ENCODE peak calls at places on chromosomes 7 and 10, in five cellular contexts. One of them, this sample, is unnamed.

GRCh38 chr10:48526846-48527505 is 77.9 kb downstream of the ARHGAP22 start:
- DNase-seq in glomerular endothelial cell: no peak
- DNase-seq in erythroblast: no peak
- DNase-seq in NCI-H460: no peak
- DNase-seq in activated CD8-positive, alpha-beta memory T cell treated with anti-CD3 and anti-CD28 coated beads for 1 hour: no peak
- DNase-seq in this sample: no peak

GRCh38 chr7:144903201-144903600 is 67.3 kb upstream of the TPK1 start:
- DNase-seq in NCI-H460: no peak
- DNase-seq in erythroblast: no peak
- DNase-seq in glomerular endothelial cell: no peak
- DNase-seq in activated CD8-positive, alpha-beta memory T cell treated with anti-CD3 and anti-CD28 coated beads for 1 hour: no peak
- DNase-seq in this sample: no peak

GRCh38 chr10:110010076-110011069 is 2.6 kb downstream of the ADD3 start:
- DNase-seq in NCI-H460: no peak
- DNase-seq in erythroblast: peak
- DNase-seq in activated CD8-positive, alpha-beta memory T cell treated with anti-CD3 and anti-CD28 coated beads for 1 hour: peak
- DNase-seq in glomerular endothelial cell: no peak
- DNase-seq in this sample: peak

GRCh38 chr10:73956476-73957338 is 41.2 kb upstream of the VCL start:
- DNase-seq in erythroblast: peak
- DNase-seq in activated CD8-positive, alpha-beta memory T cell treated with anti-CD3 and anti-CD28 coated beads for 1 hour: no peak
- DNase-seq in NCI-H460: no peak
- DNase-seq in glomerular endothelial cell: no peak
- DNase-seq in this sample: peak

GRCh38 chr7:132402751-132403245 is 173.5 kb downstream of the PLXNA4 start:
- DNase-seq in glomerular endothelial cell: no peak
- DNase-seq in erythroblast: no peak
- DNase-seq in activated CD8-positive, alpha-beta memory T cell treated with anti-CD3 and anti-CD28 coated beads for 1 hour: no peak
- DNase-seq in NCI-H460: no peak
- DNase-seq in this sample: no peak

GRCh38 chr7:30727061-30727945 is 24.6 kb upstream of the INMT start:
- DNase-seq in activated CD8-positive, alpha-beta memory T cell treated with anti-CD3 and anti-CD28 coated beads for 1 hour: no peak
- DNase-seq in erythroblast: peak
- DNase-seq in NCI-H460: no peak
- DNase-seq in glomerular endothelial cell: no peak
- DNase-seq in this sample: peak

GRCh38 chr7:27071622-27072390 is 24.0 kb downstream of the HOXA1 start:
- DNase-seq in erythroblast: peak
- DNase-seq in NCI-H460: no peak
- DNase-seq in glomerular endothelial cell: no peak
- DNase-seq in activated CD8-positive, alpha-beta memory T cell treated with anti-CD3 and anti-CD28 coated beads for 1 hour: no peak
- DNase-seq in this sample: no peak

GRCh38 chr10:45160266-45160665 is 155.1 kb downstream of the OR13A1 start:
- DNase-seq in activated CD8-positive, alpha-beta memory T cell treated with anti-CD3 and anti-CD28 coated beads for 1 hour: no peak
- DNase-seq in NCI-H460: no peak
- DNase-seq in erythroblast: no peak
- DNase-seq in glomerular endothelial cell: no peak
- DNase-seq in this sample: no peak

GRCh38 chr7:30886608-30887011 is 25.0 kb upstream of the AQP1 start:
- DNase-seq in NCI-H460: no peak
- DNase-seq in erythroblast: no peak
- DNase-seq in activated CD8-positive, alpha-beta memory T cell treated with anti-CD3 and anti-CD28 coated beads for 1 hour: no peak
- DNase-seq in glomerular endothelial cell: no peak
- DNase-seq in this sample: no peak

GRCh38 chr7:156192921-156193320 is 380.7 kb upstream of the SHH start:
- DNase-seq in glomerular endothelial cell: no peak
- DNase-seq in activated CD8-positive, alpha-beta memory T cell treated with anti-CD3 and anti-CD28 coated beads for 1 hour: no peak
- DNase-seq in erythroblast: no peak
- DNase-seq in NCI-H460: peak
- DNase-seq in this sample: no peak

GRCh38 chr10:89414146-89414878 is at the start of gene IFIT5:
- DNase-seq in erythroblast: peak
- DNase-seq in glomerular endothelial cell: no peak
- DNase-seq in activated CD8-positive, alpha-beta memory T cell treated with anti-CD3 and anti-CD28 coated beads for 1 hour: peak
- DNase-seq in NCI-H460: peak
- DNase-seq in this sample: peak

GRCh38 chr7:108449577-108449920 is 6.7 kb downstream of the NRCAM start:
- DNase-seq in glomerular endothelial cell: no peak
- DNase-seq in erythroblast: no peak
- DNase-seq in activated CD8-positive, alpha-beta memory T cell treated with anti-CD3 and anti-CD28 coated beads for 1 hour: no peak
- DNase-seq in NCI-H460: no peak
- DNase-seq in this sample: no peak

GRCh38 chr10:99633832-99634231 is 13.6 kb upstream of the SLC25A28 start:
- DNase-seq in erythroblast: no peak
- DNase-seq in NCI-H460: no peak
- DNase-seq in activated CD8-positive, alpha-beta memory T cell treated with anti-CD3 and anti-CD28 coated beads for 1 hour: no peak
- DNase-seq in glomerular endothelial cell: no peak
- DNase-seq in this sample: no peak

GRCh38 chr10:111126073-111126472 is 49.2 kb downstream of the ADRA2A start:
- DNase-seq in erythroblast: no peak
- DNase-seq in activated CD8-positive, alpha-beta memory T cell treated with anti-CD3 and anti-CD28 coated beads for 1 hour: no peak
- DNase-seq in NCI-H460: no peak
- DNase-seq in glomerular endothelial cell: no peak
- DNase-seq in this sample: no peak

GRCh38 chr7:41869596-41869995 is 166.7 kb upstream of the INHBA start:
- DNase-seq in erythroblast: no peak
- DNase-seq in NCI-H460: no peak
- DNase-seq in activated CD8-positive, alpha-beta memory T cell treated with anti-CD3 and anti-CD28 coated beads for 1 hour: no peak
- DNase-seq in glomerular endothelial cell: no peak
- DNase-seq in this sample: no peak

GRCh38 chr10:61842755-61843497 is 58.6 kb upstream of the ARID5B start:
- DNase-seq in glomerular endothelial cell: no peak
- DNase-seq in erythroblast: peak
- DNase-seq in NCI-H460: no peak
- DNase-seq in activated CD8-positive, alpha-beta memory T cell treated with anti-CD3 and anti-CD28 coated beads for 1 hour: no peak
- DNase-seq in this sample: no peak

GRCh38 chr7:11847336-11847735 is 15.3 kb upstream of the THSD7A start:
- DNase-seq in NCI-H460: no peak
- DNase-seq in glomerular endothelial cell: no peak
- DNase-seq in erythroblast: no peak
- DNase-seq in activated CD8-positive, alpha-beta memory T cell treated with anti-CD3 and anti-CD28 coated beads for 1 hour: no peak
- DNase-seq in this sample: no peak

GRCh38 chr10:79390551-79391229 is 43.4 kb downstream of the PPIF start:
- DNase-seq in erythroblast: peak
- DNase-seq in glomerular endothelial cell: no peak
- DNase-seq in activated CD8-positive, alpha-beta memory T cell treated with anti-CD3 and anti-CD28 coated beads for 1 hour: no peak
- DNase-seq in NCI-H460: no peak
- DNase-seq in this sample: no peak

GRCh38 chr10:87038786-87039185 is 18.7 kb downstream of the FAM25A start:
- DNase-seq in erythroblast: peak
- DNase-seq in glomerular endothelial cell: no peak
- DNase-seq in NCI-H460: no peak
- DNase-seq in activated CD8-positive, alpha-beta memory T cell treated with anti-CD3 and anti-CD28 coated beads for 1 hour: no peak
- DNase-seq in this sample: peak

GRCh38 chr7:4470246-4470645 is 211.8 kb upstream of the FOXK1 start:
- DNase-seq in activated CD8-positive, alpha-beta memory T cell treated with anti-CD3 and anti-CD28 coated beads for 1 hour: no peak
- DNase-seq in erythroblast: no peak
- DNase-seq in NCI-H460: peak
- DNase-seq in glomerular endothelial cell: no peak
- DNase-seq in this sample: no peak

This sample was measured in small intestine.